ENCODE peak calls at places on chromosomes 4 and X, in five cellular contexts. B is cardiac muscle cell, T is endothelial cell, F is choroid plexus epithelial cell, Z is endothelial cell of umbilical vein. H is an unnamed sample.

GRCh38 chr4:169840554-169840953 is 82.8 kb upstream of the HPF1 start:
- DNase-seq in T (no peak), B (no peak), F (no peak), Z (no peak), H (no peak)

GRCh38 chr4:90074322-90074886 is 52.8 kb upstream of the CCSER1 start:
- DNase-seq in B (peak), T (no peak), F (no peak), Z (no peak), H (no peak)

GRCh38 chr4:89835413-89835812 is 1.5 kb downstream of the SNCA start:
- DNase-seq in B (no peak), T (no peak), Z (no peak), F (no peak), H (no peak)

GRCh38 chr4:5870220-5870619 is 22.7 kb downstream of the CRMP1 start:
- DNase-seq in Z (no peak), F (no peak), T (no peak), B (no peak), H (no peak)

GRCh38 chr4:176897226-176897625 is 104.5 kb upstream of the VEGFC start:
- DNase-seq in B (no peak), Z (no peak), F (no peak), T (no peak), H (peak)

GRCh38 chr4:111639876-111640275 is 505.4 kb upstream of the FAM241A start:
- DNase-seq in B (no peak), T (no peak), F (peak), Z (peak), H (peak)

GRCh38 chr4:87932718-87933136 is 42.8 kb upstream of the SPP1 start:
- DNase-seq in T (no peak), F (no peak), Z (no peak), B (no peak), H (no peak)

GRCh38 chrX:49198540-49199314 is 1.3 kb downstream of the SYP start:
- DNase-seq in Z (no peak), F (no peak), B (no peak), T (no peak), H (no peak)

GRCh38 chr4:164009435-164009834 is 514.9 kb downstream of the TMA16 start:
- DNase-seq in Z (no peak), T (no peak), B (no peak), F (no peak), H (no peak)

GRCh38 chrX:71867680-71868079 is 43.0 kb upstream of the NHSL2 start:
- DNase-seq in B (no peak), T (no peak), Z (no peak), F (no peak), H (no peak)

GRCh38 chr4:17762705-17763104 is 18.7 kb downstream of the FAM184B start:
- DNase-seq in B (peak), T (no peak), F (peak), Z (no peak), H (peak)
- TF ChIP-seq CTCF in B (peak), T (no peak), F (peak), Z (peak), H (peak)

DNA sequence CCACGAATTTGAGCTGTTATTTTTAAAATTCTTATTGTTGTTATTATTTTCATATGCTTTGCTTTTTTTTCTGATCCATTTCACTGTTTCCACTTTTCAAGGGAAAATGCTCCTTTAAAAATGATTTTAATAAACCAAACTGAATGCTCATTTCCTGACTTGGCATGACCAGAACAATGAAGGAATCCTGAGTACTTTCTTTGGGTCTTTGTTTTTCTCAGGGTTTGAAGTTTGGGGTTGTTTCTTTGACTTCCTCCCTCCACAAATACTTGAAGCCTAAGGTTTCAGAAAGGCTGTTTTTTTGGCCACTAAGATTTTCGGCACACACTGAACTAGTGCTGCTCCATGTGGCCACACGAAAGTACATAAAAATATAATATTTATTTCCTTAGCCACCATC is 171.0 kb downstream of the NR3C2 start:
- DNase-seq in Z (peak), B (no peak), T (no peak), F (no peak), H (no peak)
- TF ChIP-seq CTCF in Z (no peak), B (no peak), T (no peak), F (no peak), H (no peak)

GRCh38 chr4:172830295-172830764 is 338.3 kb upstream of the GALNT7 start:
- DNase-seq in F (peak), Z (peak), T (no peak), B (peak), H (peak)
- TF ChIP-seq CTCF in F (peak), Z (peak), T (peak), B (no peak), H (peak)

GRCh38 chr4:154082760-154083530 is 294.1 kb upstream of the SFRP2 start:
- DNase-seq in T (peak), B (peak), F (peak), Z (no peak), H (peak)
- TF ChIP-seq CTCF in T (peak), B (no peak), F (peak), Z (no peak), H (peak)

GRCh38 chr4:15893967-15894366 is 44.6 kb downstream of the FGFBP1 start:
- DNase-seq in T (no peak), Z (no peak), B (no peak), F (peak), H (peak)

GRCh38 chr4:15888515-15888914 is 50.0 kb downstream of the FGFBP1 start:
- DNase-seq in Z (no peak), B (no peak), F (no peak), T (no peak), H (no peak)

GRCh38 chr4:15891312-15891711 is 47.2 kb downstream of the FGFBP1 start:
- DNase-seq in Z (no peak), T (no peak), F (no peak), B (no peak), H (no peak)

GRCh38 chr4:15894393-15894792 is 44.1 kb downstream of the FGFBP1 start:
- DNase-seq in Z (no peak), T (no peak), B (no peak), F (no peak), H (no peak)

GRCh38 chr4:15890246-15890829 is 48.2 kb downstream of the FGFBP1 start:
- DNase-seq in B (no peak), Z (no peak), F (no peak), T (no peak), H (no peak)
- TF ChIP-seq CTCF in B (no peak), Z (no peak), F (no peak), T (no peak), H (no peak)

GRCh38 chrX:7100022-7100421 is 47.5 kb upstream of the STS start:
- DNase-seq in F (no peak), B (no peak), Z (no peak), T (no peak), H (no peak)
- TF ChIP-seq CTCF in F (no peak), B (no peak), Z (no peak), T (no peak), H (no peak)

GRCh38 chrX:8323356-8323755 is 141.3 kb upstream of the VCX3B start:
- DNase-seq in F (no peak), B (no peak), T (no peak), Z (no peak), H (no peak)
- TF ChIP-seq CTCF in F (no peak), B (peak), T (no peak), Z (no peak), H (no peak)

GRCh38 chr4:55884851-55885219 is 31.4 kb downstream of the EXOC1 start:
- DNase-seq in T (no peak), F (no peak), B (no peak), Z (no peak), H (no peak)

GRCh38 chr4:55884093-55884850 is 30.8 kb downstream of the EXOC1 start:
- DNase-seq in F (no peak), T (no peak), B (no peak), Z (no peak), H (no peak)

GRCh38 chr4:55887594-55887993 is 34.1 kb downstream of the EXOC1 start:
- DNase-seq in Z (no peak), F (no peak), T (no peak), B (no peak), H (no peak)
- TF ChIP-seq CTCF in Z (no peak), F (peak), T (no peak), B (no peak), H (no peak)

DNA sequence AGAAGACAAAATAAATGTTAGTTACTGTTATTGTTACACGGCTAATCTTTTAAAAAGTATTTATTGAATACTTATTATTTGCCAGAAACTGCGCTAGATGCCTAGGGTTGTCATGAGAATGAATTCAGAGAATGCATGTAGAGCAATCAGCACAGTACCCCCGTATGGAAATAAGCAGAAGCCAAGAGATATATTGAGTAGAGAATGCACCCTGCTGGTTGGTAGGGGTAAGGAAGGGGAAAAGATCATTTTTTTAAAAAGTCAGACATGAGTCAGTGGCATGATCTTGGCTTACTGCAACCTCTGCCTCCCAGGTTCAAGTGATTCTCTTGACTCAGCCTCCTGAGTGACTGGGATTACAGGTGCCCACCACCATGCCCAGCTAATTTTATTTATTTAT is 13.1 kb upstream of the DRP2 start:
- DNase-seq in F (peak), Z (peak), B (peak), T (no peak), H (peak)
- TF ChIP-seq CTCF in F (peak), Z (peak), B (peak), T (no peak), H (peak)

H was measured in cardiac fibroblast.